ENCODE peak calls at places on chromosomes 2 and 18, in ten cellular contexts. One of them, this sample, is unnamed.

GRCh38 chr2:72794572-72794971 is 31.3 kb downstream of the EXOC6B start:
- DNase-seq in NCI-H2029: no peak
- DNase-seq in left ventricle myocardium inferior: no peak
- DNase-seq in activated CD8-positive, alpha-beta T cell treated with anti-CD3 and anti-CD28 coated beads for 36 hours: no peak
- DNase-seq in endothelial cell: no peak
- DNase-seq in T follicular helper cell: no peak
- DNase-seq in activated CD4-positive, alpha-beta memory T cell treated with anti-CD3 and anti-CD28 coated beads, Interleukin-2, amount 10 ng/mL, durations not matched to agents 7 days and 5 days: no peak
- DNase-seq in uterus: no peak
- DNase-seq in AG09309: no peak
- DNase-seq in A549: no peak
- DNase-seq in this sample: no peak

GRCh38 chr2:105126353-105126752 is 88.5 kb downstream of the MRPS9 start:
- DNase-seq in NCI-H2029: no peak
- DNase-seq in left ventricle myocardium inferior: no peak
- DNase-seq in activated CD8-positive, alpha-beta T cell treated with anti-CD3 and anti-CD28 coated beads for 36 hours: no peak
- DNase-seq in endothelial cell: no peak
- DNase-seq in T follicular helper cell: no peak
- DNase-seq in activated CD4-positive, alpha-beta memory T cell treated with anti-CD3 and anti-CD28 coated beads, Interleukin-2, amount 10 ng/mL, durations not matched to agents 7 days and 5 days: no peak
- DNase-seq in uterus: no peak
- DNase-seq in AG09309: no peak
- DNase-seq in A549: no peak
- DNase-seq in this sample: no peak

GRCh38 chr2:201999289-201999688 is 34.4 kb upstream of the FZD7 start:
- DNase-seq in NCI-H2029: no peak
- DNase-seq in left ventricle myocardium inferior: peak; percentile 45
- DNase-seq in activated CD8-positive, alpha-beta T cell treated with anti-CD3 and anti-CD28 coated beads for 36 hours: no peak
- DNase-seq in endothelial cell: no peak
- DNase-seq in T follicular helper cell: no peak
- DNase-seq in activated CD4-positive, alpha-beta memory T cell treated with anti-CD3 and anti-CD28 coated beads, Interleukin-2, amount 10 ng/mL, durations not matched to agents 7 days and 5 days: no peak
- DNase-seq in uterus: no peak
- DNase-seq in AG09309: no peak
- DNase-seq in A549: no peak
- DNase-seq in this sample: no peak

GRCh38 chr2:69683170-69683971 is 39.8 kb upstream of the AAK1 start:
- DNase-seq in NCI-H2029: no peak
- DNase-seq in left ventricle myocardium inferior: no peak
- DNase-seq in activated CD8-positive, alpha-beta T cell treated with anti-CD3 and anti-CD28 coated beads for 36 hours: no peak
- DNase-seq in endothelial cell: peak; percentile 34
- DNase-seq in T follicular helper cell: no peak
- DNase-seq in activated CD4-positive, alpha-beta memory T cell treated with anti-CD3 and anti-CD28 coated beads, Interleukin-2, amount 10 ng/mL, durations not matched to agents 7 days and 5 days: no peak
- DNase-seq in uterus: peak; percentile 57
- DNase-seq in AG09309: peak; percentile 25
- DNase-seq in A549: peak; percentile 30
- DNase-seq in this sample: no peak

GRCh38 chr2:216696321-216696720 is 972 bp upstream of the IGFBP5 start:
- DNase-seq in NCI-H2029: no peak
- DNase-seq in left ventricle myocardium inferior: no peak
- DNase-seq in activated CD8-positive, alpha-beta T cell treated with anti-CD3 and anti-CD28 coated beads for 36 hours: no peak
- DNase-seq in endothelial cell: no peak
- DNase-seq in T follicular helper cell: no peak
- DNase-seq in activated CD4-positive, alpha-beta memory T cell treated with anti-CD3 and anti-CD28 coated beads, Interleukin-2, amount 10 ng/mL, durations not matched to agents 7 days and 5 days: no peak
- DNase-seq in uterus: peak; percentile 15
- DNase-seq in AG09309: no peak
- DNase-seq in A549: no peak
- DNase-seq in this sample: peak; percentile 57

GRCh38 chr18:3394648-3395047 is 55.3 kb upstream of the TGIF1 start:
- DNase-seq in NCI-H2029: no peak
- DNase-seq in left ventricle myocardium inferior: no peak
- DNase-seq in activated CD8-positive, alpha-beta T cell treated with anti-CD3 and anti-CD28 coated beads for 36 hours: no peak
- DNase-seq in endothelial cell: no peak
- DNase-seq in T follicular helper cell: no peak
- DNase-seq in activated CD4-positive, alpha-beta memory T cell treated with anti-CD3 and anti-CD28 coated beads, Interleukin-2, amount 10 ng/mL, durations not matched to agents 7 days and 5 days: no peak
- DNase-seq in uterus: no peak
- DNase-seq in AG09309: no peak
- DNase-seq in A549: no peak
- DNase-seq in this sample: no peak

GRCh38 chr18:72460210-72460680 is 83.9 kb downstream of the CBLN2 start:
- DNase-seq in NCI-H2029: no peak
- DNase-seq in left ventricle myocardium inferior: no peak
- DNase-seq in activated CD8-positive, alpha-beta T cell treated with anti-CD3 and anti-CD28 coated beads for 36 hours: no peak
- DNase-seq in endothelial cell: no peak
- DNase-seq in T follicular helper cell: no peak
- DNase-seq in activated CD4-positive, alpha-beta memory T cell treated with anti-CD3 and anti-CD28 coated beads, Interleukin-2, amount 10 ng/mL, durations not matched to agents 7 days and 5 days: no peak
- DNase-seq in uterus: no peak
- DNase-seq in AG09309: peak; percentile 34
- DNase-seq in A549: peak; percentile 24
- DNase-seq in this sample: no peak

GRCh38 chr2:127607399-127607908 is 38.5 kb upstream of the GPR17 start:
- DNase-seq in NCI-H2029: no peak
- DNase-seq in left ventricle myocardium inferior: no peak
- DNase-seq in activated CD8-positive, alpha-beta T cell treated with anti-CD3 and anti-CD28 coated beads for 36 hours: no peak
- DNase-seq in endothelial cell: no peak
- DNase-seq in T follicular helper cell: no peak
- DNase-seq in activated CD4-positive, alpha-beta memory T cell treated with anti-CD3 and anti-CD28 coated beads, Interleukin-2, amount 10 ng/mL, durations not matched to agents 7 days and 5 days: no peak
- DNase-seq in uterus: no peak
- DNase-seq in AG09309: no peak
- DNase-seq in A549: no peak
- DNase-seq in this sample: no peak

GRCh38 chr18:71036783-71037182 is 747.9 kb downstream of the SOCS6 start:
- DNase-seq in NCI-H2029: no peak
- DNase-seq in left ventricle myocardium inferior: no peak
- DNase-seq in activated CD8-positive, alpha-beta T cell treated with anti-CD3 and anti-CD28 coated beads for 36 hours: no peak
- DNase-seq in endothelial cell: no peak
- DNase-seq in T follicular helper cell: no peak
- DNase-seq in activated CD4-positive, alpha-beta memory T cell treated with anti-CD3 and anti-CD28 coated beads, Interleukin-2, amount 10 ng/mL, durations not matched to agents 7 days and 5 days: no peak
- DNase-seq in uterus: no peak
- DNase-seq in AG09309: no peak
- DNase-seq in A549: peak; percentile 2
- DNase-seq in this sample: no peak

GRCh38 chr2:167411367-167411766 is 523.1 kb downstream of the XIRP2 start:
- DNase-seq in NCI-H2029: no peak
- DNase-seq in left ventricle myocardium inferior: no peak
- DNase-seq in activated CD8-positive, alpha-beta T cell treated with anti-CD3 and anti-CD28 coated beads for 36 hours: no peak
- DNase-seq in endothelial cell: no peak
- DNase-seq in T follicular helper cell: no peak
- DNase-seq in activated CD4-positive, alpha-beta memory T cell treated with anti-CD3 and anti-CD28 coated beads, Interleukin-2, amount 10 ng/mL, durations not matched to agents 7 days and 5 days: no peak
- DNase-seq in uterus: no peak
- DNase-seq in AG09309: no peak
- DNase-seq in A549: no peak
- DNase-seq in this sample: no peak

GRCh38 chr18:76144844-76145243 is 350.2 kb downstream of the ZNF516 start:
- DNase-seq in NCI-H2029: no peak
- DNase-seq in left ventricle myocardium inferior: no peak
- DNase-seq in activated CD8-positive, alpha-beta T cell treated with anti-CD3 and anti-CD28 coated beads for 36 hours: no peak
- DNase-seq in endothelial cell: no peak
- DNase-seq in T follicular helper cell: no peak
- DNase-seq in activated CD4-positive, alpha-beta memory T cell treated with anti-CD3 and anti-CD28 coated beads, Interleukin-2, amount 10 ng/mL, durations not matched to agents 7 days and 5 days: no peak
- DNase-seq in uterus: no peak
- DNase-seq in AG09309: no peak
- DNase-seq in A549: no peak
- DNase-seq in this sample: no peak

GRCh38 chr2:121418494-121419058 is 112.1 kb upstream of the RNU4ATAC start:
- DNase-seq in NCI-H2029: no peak
- DNase-seq in left ventricle myocardium inferior: no peak
- DNase-seq in activated CD8-positive, alpha-beta T cell treated with anti-CD3 and anti-CD28 coated beads for 36 hours: no peak
- DNase-seq in endothelial cell: no peak
- DNase-seq in T follicular helper cell: no peak
- DNase-seq in activated CD4-positive, alpha-beta memory T cell treated with anti-CD3 and anti-CD28 coated beads, Interleukin-2, amount 10 ng/mL, durations not matched to agents 7 days and 5 days: no peak
- DNase-seq in uterus: no peak
- DNase-seq in AG09309: no peak
- DNase-seq in A549: no peak
- DNase-seq in this sample: no peak

GRCh38 chr2:165718811-165719210 is 75.2 kb downstream of the GALNT3 start:
- DNase-seq in NCI-H2029: no peak
- DNase-seq in left ventricle myocardium inferior: no peak
- DNase-seq in activated CD8-positive, alpha-beta T cell treated with anti-CD3 and anti-CD28 coated beads for 36 hours: no peak
- DNase-seq in endothelial cell: no peak
- DNase-seq in T follicular helper cell: no peak
- DNase-seq in activated CD4-positive, alpha-beta memory T cell treated with anti-CD3 and anti-CD28 coated beads, Interleukin-2, amount 10 ng/mL, durations not matched to agents 7 days and 5 days: no peak
- DNase-seq in uterus: no peak
- DNase-seq in AG09309: no peak
- DNase-seq in A549: no peak
- DNase-seq in this sample: peak; percentile 29

GRCh38 chr2:207413376-207413907 is 116.3 kb upstream of the CREB1 start:
- DNase-seq in NCI-H2029: no peak
- DNase-seq in left ventricle myocardium inferior: no peak
- DNase-seq in activated CD8-positive, alpha-beta T cell treated with anti-CD3 and anti-CD28 coated beads for 36 hours: no peak
- DNase-seq in endothelial cell: no peak
- DNase-seq in T follicular helper cell: no peak
- DNase-seq in activated CD4-positive, alpha-beta memory T cell treated with anti-CD3 and anti-CD28 coated beads, Interleukin-2, amount 10 ng/mL, durations not matched to agents 7 days and 5 days: no peak
- DNase-seq in uterus: no peak
- DNase-seq in AG09309: no peak
- DNase-seq in A549: no peak
- DNase-seq in this sample: no peak

GRCh38 chr2:9573013-9573708 is 17.5 kb upstream of the ADAM17 start:
- DNase-seq in NCI-H2029: no peak
- DNase-seq in left ventricle myocardium inferior: no peak
- DNase-seq in activated CD8-positive, alpha-beta T cell treated with anti-CD3 and anti-CD28 coated beads for 36 hours: no peak
- DNase-seq in endothelial cell: no peak
- DNase-seq in T follicular helper cell: no peak
- DNase-seq in activated CD4-positive, alpha-beta memory T cell treated with anti-CD3 and anti-CD28 coated beads, Interleukin-2, amount 10 ng/mL, durations not matched to agents 7 days and 5 days: no peak
- DNase-seq in uterus: no peak
- DNase-seq in AG09309: no peak
- DNase-seq in A549: no peak
- DNase-seq in this sample: no peak

GRCh38 chr18:37565138-37565984 is at the start of gene CELF4:
- DNase-seq in NCI-H2029: peak; percentile 47
- DNase-seq in left ventricle myocardium inferior: no peak
- DNase-seq in activated CD8-positive, alpha-beta T cell treated with anti-CD3 and anti-CD28 coated beads for 36 hours: no peak
- DNase-seq in endothelial cell: peak; percentile 33
- DNase-seq in T follicular helper cell: no peak
- DNase-seq in activated CD4-positive, alpha-beta memory T cell treated with anti-CD3 and anti-CD28 coated beads, Interleukin-2, amount 10 ng/mL, durations not matched to agents 7 days and 5 days: no peak
- DNase-seq in uterus: no peak
- DNase-seq in AG09309: no peak
- DNase-seq in A549: peak; percentile 3
- DNase-seq in this sample: peak; percentile 91

GRCh38 chr18:62332964-62333695 is 8.0 kb downstream of the TNFRSF11A start:
- DNase-seq in NCI-H2029: no peak
- DNase-seq in left ventricle myocardium inferior: no peak
- DNase-seq in activated CD8-positive, alpha-beta T cell treated with anti-CD3 and anti-CD28 coated beads for 36 hours: no peak
- DNase-seq in endothelial cell: no peak
- DNase-seq in T follicular helper cell: no peak
- DNase-seq in activated CD4-positive, alpha-beta memory T cell treated with anti-CD3 and anti-CD28 coated beads, Interleukin-2, amount 10 ng/mL, durations not matched to agents 7 days and 5 days: no peak
- DNase-seq in uterus: no peak
- DNase-seq in AG09309: no peak
- DNase-seq in A549: no peak
- DNase-seq in this sample: no peak

GRCh38 chr2:160427629-160428424 is 65.8 kb downstream of the RBMS1 start:
- DNase-seq in NCI-H2029: no peak
- DNase-seq in left ventricle myocardium inferior: no peak
- DNase-seq in activated CD8-positive, alpha-beta T cell treated with anti-CD3 and anti-CD28 coated beads for 36 hours: peak; percentile 76
- DNase-seq in endothelial cell: no peak
- DNase-seq in T follicular helper cell: peak; percentile 46
- DNase-seq in activated CD4-positive, alpha-beta memory T cell treated with anti-CD3 and anti-CD28 coated beads, Interleukin-2, amount 10 ng/mL, durations not matched to agents 7 days and 5 days: peak; percentile 68
- DNase-seq in uterus: no peak
- DNase-seq in AG09309: peak; percentile 76
- DNase-seq in A549: no peak
- DNase-seq in this sample: no peak

GRCh38 chr2:225173909-225174308 is 131.6 kb upstream of the DOCK10 start:
- DNase-seq in NCI-H2029: no peak
- DNase-seq in left ventricle myocardium inferior: no peak
- DNase-seq in activated CD8-positive, alpha-beta T cell treated with anti-CD3 and anti-CD28 coated beads for 36 hours: no peak
- DNase-seq in endothelial cell: peak; percentile 10
- DNase-seq in T follicular helper cell: no peak
- DNase-seq in activated CD4-positive, alpha-beta memory T cell treated with anti-CD3 and anti-CD28 coated beads, Interleukin-2, amount 10 ng/mL, durations not matched to agents 7 days and 5 days: no peak
- DNase-seq in uterus: no peak
- DNase-seq in AG09309: no peak
- DNase-seq in A549: no peak
- DNase-seq in this sample: peak; percentile 66

GRCh38 chr2:9897331-9897737 is 54.1 kb downstream of the TAF1B start:
- DNase-seq in NCI-H2029: no peak
- DNase-seq in left ventricle myocardium inferior: peak; percentile 41
- DNase-seq in activated CD8-positive, alpha-beta T cell treated with anti-CD3 and anti-CD28 coated beads for 36 hours: peak; percentile 87
- DNase-seq in endothelial cell: no peak
- DNase-seq in T follicular helper cell: no peak
- DNase-seq in activated CD4-positive, alpha-beta memory T cell treated with anti-CD3 and anti-CD28 coated beads, Interleukin-2, amount 10 ng/mL, durations not matched to agents 7 days and 5 days: peak; percentile 55
- DNase-seq in uterus: peak; percentile 77
- DNase-seq in AG09309: peak; percentile 82
- DNase-seq in A549: peak; percentile 46
- DNase-seq in this sample: peak; percentile 32

GRCh38 chr18:73923866-73924265 is 223.8 kb downstream of the FBXO15 start:
- DNase-seq in NCI-H2029: no peak
- DNase-seq in left ventricle myocardium inferior: no peak
- DNase-seq in activated CD8-positive, alpha-beta T cell treated with anti-CD3 and anti-CD28 coated beads for 36 hours: no peak
- DNase-seq in endothelial cell: no peak
- DNase-seq in T follicular helper cell: no peak
- DNase-seq in activated CD4-positive, alpha-beta memory T cell treated with anti-CD3 and anti-CD28 coated beads, Interleukin-2, amount 10 ng/mL, durations not matched to agents 7 days and 5 days: no peak
- DNase-seq in uterus: no peak
- DNase-seq in AG09309: peak; percentile 35
- DNase-seq in A549: no peak
- DNase-seq in this sample: no peak

GRCh38 chr2:164065038-164065437 is 329.2 kb upstream of the FIGN start:
- DNase-seq in NCI-H2029: no peak
- DNase-seq in left ventricle myocardium inferior: no peak
- DNase-seq in activated CD8-positive, alpha-beta T cell treated with anti-CD3 and anti-CD28 coated beads for 36 hours: no peak
- DNase-seq in endothelial cell: no peak
- DNase-seq in T follicular helper cell: no peak
- DNase-seq in activated CD4-positive, alpha-beta memory T cell treated with anti-CD3 and anti-CD28 coated beads, Interleukin-2, amount 10 ng/mL, durations not matched to agents 7 days and 5 days: no peak
- DNase-seq in uterus: no peak
- DNase-seq in AG09309: no peak
- DNase-seq in A549: no peak
- DNase-seq in this sample: no peak

GRCh38 chr2:235007664-235008457 is 56.0 kb downstream of the SH3BP4 start:
- DNase-seq in NCI-H2029: no peak
- DNase-seq in left ventricle myocardium inferior: no peak
- DNase-seq in activated CD8-positive, alpha-beta T cell treated with anti-CD3 and anti-CD28 coated beads for 36 hours: no peak
- DNase-seq in endothelial cell: no peak
- DNase-seq in T follicular helper cell: no peak
- DNase-seq in activated CD4-positive, alpha-beta memory T cell treated with anti-CD3 and anti-CD28 coated beads, Interleukin-2, amount 10 ng/mL, durations not matched to agents 7 days and 5 days: no peak
- DNase-seq in uterus: no peak
- DNase-seq in AG09309: no peak
- DNase-seq in A549: no peak
- DNase-seq in this sample: no peak

GRCh38 chr2:60745761-60746160 is 10.3 kb upstream of the PAPOLG start:
- DNase-seq in NCI-H2029: no peak
- DNase-seq in left ventricle myocardium inferior: no peak
- DNase-seq in activated CD8-positive, alpha-beta T cell treated with anti-CD3 and anti-CD28 coated beads for 36 hours: peak; percentile 31
- DNase-seq in endothelial cell: no peak
- DNase-seq in T follicular helper cell: no peak
- DNase-seq in activated CD4-positive, alpha-beta memory T cell treated with anti-CD3 and anti-CD28 coated beads, Interleukin-2, amount 10 ng/mL, durations not matched to agents 7 days and 5 days: peak; percentile 21
- DNase-seq in uterus: no peak
- DNase-seq in AG09309: no peak
- DNase-seq in A549: no peak
- DNase-seq in this sample: no peak

GRCh38 chr2:3423492-3424170 is 44.1 kb downstream of the TRAPPC12 start:
- DNase-seq in NCI-H2029: peak; percentile 36
- DNase-seq in left ventricle myocardium inferior: peak; percentile 65
- DNase-seq in activated CD8-positive, alpha-beta T cell treated with anti-CD3 and anti-CD28 coated beads for 36 hours: peak; percentile 83
- DNase-seq in endothelial cell: peak; percentile 86
- DNase-seq in T follicular helper cell: peak; percentile 58
- DNase-seq in activated CD4-positive, alpha-beta memory T cell treated with anti-CD3 and anti-CD28 coated beads, Interleukin-2, amount 10 ng/mL, durations not matched to agents 7 days and 5 days: peak; percentile 77
- DNase-seq in uterus: peak; percentile 69
- DNase-seq in AG09309: no peak
- DNase-seq in A549: peak; percentile 63
- DNase-seq in this sample: peak; percentile 69

GRCh38 chr2:68737717-68738116 is 3.1 kb downstream of the ARHGAP25 start:
- DNase-seq in NCI-H2029: no peak
- DNase-seq in left ventricle myocardium inferior: no peak
- DNase-seq in activated CD8-positive, alpha-beta T cell treated with anti-CD3 and anti-CD28 coated beads for 36 hours: peak; percentile 68
- DNase-seq in endothelial cell: no peak
- DNase-seq in T follicular helper cell: no peak
- DNase-seq in activated CD4-positive, alpha-beta memory T cell treated with anti-CD3 and anti-CD28 coated beads, Interleukin-2, amount 10 ng/mL, durations not matched to agents 7 days and 5 days: peak; percentile 55
- DNase-seq in uterus: no peak
- DNase-seq in AG09309: no peak
- DNase-seq in A549: no peak
- DNase-seq in this sample: no peak

GRCh38 chr2:218403810-218404209 is 4.1 kb downstream of the CTDSP1 start:
- DNase-seq in NCI-H2029: no peak
- DNase-seq in left ventricle myocardium inferior: no peak
- DNase-seq in activated CD8-positive, alpha-beta T cell treated with anti-CD3 and anti-CD28 coated beads for 36 hours: no peak
- DNase-seq in endothelial cell: no peak
- DNase-seq in T follicular helper cell: no peak
- DNase-seq in activated CD4-positive, alpha-beta memory T cell treated with anti-CD3 and anti-CD28 coated beads, Interleukin-2, amount 10 ng/mL, durations not matched to agents 7 days and 5 days: no peak
- DNase-seq in uterus: no peak
- DNase-seq in AG09309: no peak
- DNase-seq in A549: no peak
- DNase-seq in this sample: no peak

GRCh38 chr2:25078171-25079049 is 36.5 kb downstream of the EFR3B start:
- DNase-seq in NCI-H2029: peak; percentile 91
- DNase-seq in left ventricle myocardium inferior: no peak
- DNase-seq in activated CD8-positive, alpha-beta T cell treated with anti-CD3 and anti-CD28 coated beads for 36 hours: no peak
- DNase-seq in endothelial cell: no peak
- DNase-seq in T follicular helper cell: no peak
- DNase-seq in activated CD4-positive, alpha-beta memory T cell treated with anti-CD3 and anti-CD28 coated beads, Interleukin-2, amount 10 ng/mL, durations not matched to agents 7 days and 5 days: no peak
- DNase-seq in uterus: no peak
- DNase-seq in AG09309: peak; percentile 35
- DNase-seq in A549: peak; percentile 92
- DNase-seq in this sample: no peak

This sample was measured in retina.